ENCODE peak calls at places on chromosome 2, in five cellular contexts. C, S, J, L and W are unnamed samples.

GRCh38 chr2:191930205-191930604 is 83.3 kb upstream of the CAVIN2 start:
- DNase-seq in C (no peak), S (no peak), J (no peak), L (no peak), W (no peak)

GRCh38 chr2:175929850-175930249 is 72.2 kb downstream of the LNPK start:
- DNase-seq in C (no peak), S (peak; percentile 10), J (no peak), L (no peak), W (no peak)

GRCh38 chr2:74328074-74328473 is 15.1 kb downstream of the SLC4A5 start:
- DNase-seq in C (no peak), S (no peak), J (no peak), L (no peak), W (no peak)

GRCh38 chr2:217742276-217742675 is 260.5 kb downstream of the TNS1 start:
- DNase-seq in C (no peak), S (no peak), J (no peak), L (no peak), W (no peak)

GRCh38 chr2:85421706-85422457 is 3.4 kb downstream of the SH2D6 start:
- DNase-seq in C (no peak), S (no peak), J (no peak), L (no peak), W (no peak)

GRCh38 chr2:77018219-77018618 is 504.0 kb downstream of the LRRTM4 start:
- DNase-seq in C (no peak), S (no peak), J (no peak), L (no peak), W (no peak)

GRCh38 chr2:201402651-201403573 is 45.8 kb upstream of the FLACC1 start:
- DNase-seq in C (no peak), S (peak; percentile 55), J (no peak), L (no peak), W (no peak)

GRCh38 chr2:69366-70344 is 23.4 kb upstream of the FAM110C start:
- DNase-seq in C (no peak), S (no peak), J (no peak), L (no peak), W (no peak)

GRCh38 chr2:138665932-138666331 is 114.3 kb downstream of the NXPH2 start:
- DNase-seq in C (no peak), S (no peak), J (no peak), L (no peak), W (no peak)

GRCh38 chr2:119190726-119191125 is 32.2 kb upstream of the C1QL2 start:
- DNase-seq in C (no peak), S (no peak), J (no peak), L (no peak), W (no peak)

GRCh38 chr2:218381916-218382366 is at the start of gene SLC11A1:
- DNase-seq in C (no peak), S (no peak), J (no peak), L (peak; percentile 87), W (peak; percentile 47)

GRCh38 chr2:240586919-240587800 is 626 bp downstream of the CAPN10 start:
- DNase-seq in C (no peak), S (no peak), J (no peak), L (peak; percentile 72), W (peak; percentile 33)

GRCh38 chr2:119086327-119086726 is 72.2 kb downstream of the C1QL2 start:
- DNase-seq in C (no peak), S (no peak), J (no peak), L (no peak), W (no peak)

GRCh38 chr2:144466637-144467036 is 53.3 kb downstream of the ZEB2 start:
- DNase-seq in C (no peak), S (no peak), J (no peak), L (no peak), W (no peak)

GRCh38 chr2:237791977-237792727 is 6.4 kb upstream of the RBM44 start:
- DNase-seq in C (no peak), S (peak; percentile 5), J (no peak), L (no peak), W (no peak)

GRCh38 chr2:23376972-23377371 is 8.0 kb upstream of the KLHL29 start:
- DNase-seq in C (no peak), S (peak; percentile 65), J (no peak), L (no peak), W (no peak)

GRCh38 chr2:231613054-231613654 is 20.5 kb downstream of the TEX44 start:
- DNase-seq in C (no peak), S (no peak), J (peak; percentile 38), L (peak; percentile 28), W (no peak)

GRCh38 chr2:231612199-231613053 is 19.8 kb downstream of the TEX44 start:
- DNase-seq in C (peak; percentile 94), S (peak; percentile 96), J (peak; percentile 91), L (peak; percentile 95), W (peak; percentile 92)

GRCh38 chr2:231614559-231615057 is 21.9 kb downstream of the TEX44 start:
- DNase-seq in C (no peak), S (no peak), J (peak; percentile 78), L (no peak), W (peak; percentile 48)

GRCh38 chr2:231615058-231615671 is 22.5 kb downstream of the TEX44 start:
- DNase-seq in C (no peak), S (no peak), J (no peak), L (no peak), W (no peak)

DNA sequence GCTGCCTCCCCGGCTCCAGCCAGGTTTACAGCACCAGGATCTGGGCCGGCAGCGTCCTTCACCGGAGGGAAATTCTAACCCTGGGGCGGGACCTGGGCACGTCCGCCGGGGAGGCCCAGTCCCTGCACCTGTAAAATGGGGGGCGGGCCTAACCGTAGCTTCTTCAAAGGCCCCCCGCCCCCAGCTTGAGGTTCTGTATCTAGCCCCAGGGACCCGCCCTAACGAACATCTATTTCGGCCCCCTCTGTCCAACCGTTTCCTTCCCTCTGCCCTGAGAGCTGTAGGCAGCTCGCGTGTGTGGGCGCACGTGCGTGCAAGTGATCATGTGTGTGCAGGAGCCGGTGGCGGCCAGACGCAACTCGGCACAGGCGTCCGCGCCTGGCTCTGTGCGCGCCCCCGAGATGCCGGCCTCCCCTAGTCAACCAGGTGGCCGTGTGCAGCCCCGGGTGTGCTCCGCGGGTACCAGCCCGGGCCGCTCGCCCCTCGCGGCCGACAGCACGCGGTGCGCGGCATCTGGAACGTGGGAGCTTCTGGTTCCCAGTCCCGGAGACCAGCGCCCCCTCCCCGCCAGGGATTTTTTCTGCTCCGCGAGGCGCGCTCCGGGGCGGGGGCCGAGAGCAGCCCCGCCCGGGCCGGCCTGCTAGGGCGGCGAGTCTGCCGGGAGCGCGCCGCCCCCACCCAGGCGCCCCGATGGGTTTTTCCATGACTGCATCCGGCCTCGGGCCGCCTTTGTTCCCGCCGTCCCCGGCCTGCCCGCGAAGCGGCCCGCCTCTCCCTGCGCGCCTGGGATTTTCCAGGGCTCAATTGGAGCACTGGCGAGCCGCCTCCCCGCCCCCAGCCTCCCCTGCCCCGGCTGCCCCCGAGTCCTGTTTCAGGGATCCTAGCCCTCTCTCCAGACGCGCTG is 21.2 kb downstream of the TEX44 start:
- DNase-seq in C (peak; percentile 89), S (peak; percentile 80), J (peak; percentile 84), L (peak; percentile 80), W (peak; percentile 78)
- TF ChIP-seq POLR2A in C (peak; percentile 12), S (no peak), J (peak; percentile 67), L (no peak), W (no peak)

DNA sequence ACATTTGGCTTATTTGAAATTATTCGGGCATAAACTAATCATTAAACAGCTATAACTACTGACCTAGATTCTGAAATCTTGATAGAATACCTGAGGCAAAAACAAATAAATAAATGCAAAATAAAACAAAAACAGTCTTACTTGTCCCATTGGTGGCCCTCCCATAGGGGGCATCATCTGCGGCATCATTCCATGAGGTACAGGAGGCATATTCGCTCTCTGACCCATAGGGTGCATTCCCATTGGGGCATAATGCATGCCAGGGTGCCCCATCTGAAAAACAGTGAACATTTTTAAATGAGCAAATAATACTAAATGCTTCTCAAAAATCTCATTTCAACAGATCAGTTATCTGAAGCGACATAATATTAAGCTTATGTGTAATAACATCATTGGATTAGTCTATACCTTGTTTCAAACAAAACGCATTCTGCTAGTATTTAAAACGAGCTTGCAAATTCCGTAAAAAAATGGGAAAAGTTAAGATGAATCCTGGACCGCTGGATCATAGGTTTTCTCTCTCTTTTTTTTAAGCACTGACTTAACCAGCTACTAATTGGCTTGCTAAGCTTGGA is 1.3 kb downstream of the PRPF40A start:
- DNase-seq in C (no peak), S (peak; percentile 5), J (no peak), L (no peak), W (no peak)
- TF ChIP-seq CTCF in C (peak; percentile 18), S (peak; percentile 44), J (no peak), L (no peak), W (peak; percentile 26)

GRCh38 chr2:147013696-147014392 is 831.0 kb upstream of the ACVR2A start:
- DNase-seq in C (no peak), S (no peak), J (no peak), L (no peak), W (no peak)
- TF ChIP-seq POLR2A in C (no peak), S (no peak), J (no peak), L (no peak), W (no peak)

DNA sequence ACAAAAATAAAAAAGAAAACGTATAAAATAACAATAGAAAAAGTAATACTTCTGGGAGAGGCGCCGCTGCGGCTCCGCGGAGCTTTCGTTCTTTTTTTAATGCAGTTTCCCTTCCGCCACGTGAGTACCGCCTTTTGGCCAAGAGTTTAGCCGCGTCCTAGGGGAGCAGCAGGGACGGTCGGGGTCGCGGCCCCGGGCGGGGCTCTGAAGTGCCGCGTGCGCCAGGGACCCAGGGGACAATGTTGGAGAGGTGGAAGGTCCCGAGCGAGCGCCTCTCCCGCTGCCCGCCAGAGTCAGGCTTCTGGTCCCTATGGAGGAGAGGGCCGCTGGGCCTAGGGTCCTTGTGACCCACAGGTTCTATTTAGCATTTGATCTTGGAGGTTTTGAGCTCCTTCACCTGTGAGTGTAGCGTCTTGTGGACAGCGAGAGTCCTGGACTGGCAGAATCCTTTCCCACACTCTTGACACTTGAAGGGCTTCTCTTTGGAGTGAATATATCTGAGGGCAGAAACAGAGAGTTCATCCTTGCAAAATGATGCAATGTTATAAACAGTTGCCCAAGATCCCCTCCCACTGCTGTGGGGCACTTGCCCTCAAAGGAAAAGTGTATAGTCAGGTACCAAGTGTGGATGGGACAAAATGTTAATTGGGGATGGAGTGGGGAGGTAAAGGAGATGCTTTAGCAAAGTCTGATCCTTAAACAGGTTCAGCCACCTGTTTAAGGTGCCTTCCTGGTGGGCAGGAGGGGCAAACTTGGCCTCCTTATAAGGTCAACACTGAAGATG is 6.3 kb downstream of the OSR1 start:
- DNase-seq in C (no peak), S (no peak), J (no peak), L (no peak), W (no peak)
- TF ChIP-seq CTCF in C (no peak), S (no peak), J (no peak), L (no peak), W (no peak)

DNA sequence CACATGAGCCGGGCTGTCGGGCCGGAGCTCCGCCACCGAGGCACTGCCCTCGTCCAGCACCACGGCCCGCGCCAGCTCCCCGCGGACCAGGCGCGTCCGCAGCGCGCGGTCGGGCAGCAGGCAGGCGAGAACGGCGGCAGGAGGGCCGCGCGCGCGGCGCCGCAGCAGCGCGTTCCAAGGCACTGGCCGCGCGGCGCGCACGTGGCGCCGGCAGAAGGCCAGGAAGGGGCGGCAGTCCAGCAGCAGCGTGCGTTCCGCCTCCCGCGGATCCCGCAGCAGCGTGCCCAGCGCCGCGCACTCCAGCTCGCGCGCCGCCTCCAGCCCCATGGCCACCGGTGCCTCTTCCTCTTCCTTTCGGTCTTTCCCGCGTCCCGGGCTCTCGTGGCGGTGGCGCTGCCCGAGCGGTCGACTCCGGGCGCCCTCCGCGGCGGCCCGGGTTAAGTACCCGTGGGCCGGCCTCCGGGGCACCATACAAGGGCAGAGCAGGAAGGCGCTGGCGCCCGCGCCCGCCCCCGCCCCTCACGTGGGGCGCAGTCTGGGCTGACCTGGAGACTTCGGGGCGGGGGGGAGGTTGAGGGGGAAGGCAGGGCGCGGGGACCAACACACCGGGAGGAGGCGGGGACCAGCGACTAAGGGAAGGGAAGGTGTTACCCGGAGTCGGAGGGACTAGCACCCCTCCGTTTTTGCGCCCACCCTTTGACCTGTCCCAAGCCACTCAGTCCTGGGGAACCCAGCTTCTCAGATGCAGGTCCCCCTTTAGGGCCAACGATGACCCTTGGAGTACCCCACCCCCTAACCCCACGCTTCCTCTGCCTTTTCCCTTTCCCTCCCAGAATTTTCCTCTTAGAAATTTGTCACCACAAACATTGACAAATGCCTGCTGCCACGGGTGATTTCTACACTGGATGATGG is at the start of gene DUSP2:
- DNase-seq in C (peak; percentile 89), S (peak; percentile 59), J (peak; percentile 63), L (peak; percentile 90), W (peak; percentile 85)
- TF ChIP-seq POLR2A in C (no peak), S (peak; percentile 95), J (no peak), L (no peak), W (no peak)